ENCODE peak calls at places on chromosomes 12 and 14, in five cellular contexts. N, X, F, I and R are unnamed samples.

GRCh38 chr14:66099931-66100330 is 386.2 kb upstream of the CCDC196 start:
- DNase-seq in N (no peak), X (no peak), F (no peak), I (no peak), R (no peak)

GRCh38 chr12:2624543-2625266 is 170.1 kb upstream of the FKBP4 start:
- DNase-seq in N (no peak), X (peak), F (no peak), I (peak), R (no peak)

GRCh38 chr12:67630373-67631088 is 18.0 kb upstream of the DYRK2 start:
- DNase-seq in N (no peak), X (peak), F (no peak), I (no peak), R (no peak)

GRCh38 chr12:26936559-26937442 is 980 bp downstream of the INTS13 start:
- DNase-seq in N (no peak), X (no peak), F (no peak), I (no peak), R (no peak)

GRCh38 chr12:130435826-130436225 is 98.1 kb downstream of the PIWIL1 start:
- DNase-seq in N (no peak), X (peak), F (no peak), I (no peak), R (no peak)

GRCh38 chr12:29164477-29165163 is 15.5 kb downstream of the FAR2 start:
- DNase-seq in N (no peak), X (no peak), F (peak), I (no peak), R (peak)

GRCh38 chr12:57845478-57846284 is 848 bp downstream of the CTDSP2 start:
- DNase-seq in N (no peak), X (peak), F (no peak), I (peak), R (no peak)

GRCh38 chr14:89418452-89418851 is 1.4 kb upstream of the FOXN3 start:
- DNase-seq in N (no peak), X (no peak), F (no peak), I (no peak), R (no peak)

GRCh38 chr12:108701779-108702435 is 29.4 kb downstream of the CORO1C start:
- DNase-seq in N (no peak), X (no peak), F (no peak), I (no peak), R (no peak)

GRCh38 chr14:103641181-103641580 is 12.2 kb downstream of the KLC1 start:
- DNase-seq in N (no peak), X (no peak), F (peak), I (peak), R (no peak)

GRCh38 chr14:59268858-59269257 is 80.4 kb downstream of the DAAM1 start:
- DNase-seq in N (no peak), X (no peak), F (no peak), I (no peak), R (no peak)

GRCh38 chr14:102370305-102370809 is 7.6 kb downstream of the TECPR2 start:
- DNase-seq in N (no peak), X (no peak), F (no peak), I (no peak), R (no peak)

GRCh38 chr12:27119797-27120196 is 37.4 kb upstream of the C12orf71 start:
- DNase-seq in N (no peak), X (no peak), F (no peak), I (no peak), R (no peak)

GRCh38 chr14:76761198-76761848 is at the start of gene VASH1:
- DNase-seq in N (peak), X (peak), F (peak), I (peak), R (peak)

GRCh38 chr14:61716956-61717355 is 21.6 kb downstream of the HIF1A start:
- DNase-seq in N (no peak), X (no peak), F (no peak), I (no peak), R (no peak)

GRCh38 chr14:101495827-101496778 is 65.2 kb upstream of the DIO3 start:
- DNase-seq in N (no peak), X (no peak), F (no peak), I (no peak), R (no peak)

GRCh38 chr12:32471601-32472001 is 72.2 kb downstream of the FGD4 start:
- DNase-seq in N (no peak), X (no peak), F (no peak), I (no peak), R (no peak)

GRCh38 chr14:64860039-64860438 is 19.7 kb downstream of the SPTB start:
- DNase-seq in N (no peak), X (no peak), F (no peak), I (no peak), R (no peak)

GRCh38 chr12:53676715-53677611 is 1.1 kb upstream of the ATP5MC2 start:
- DNase-seq in N (no peak), X (peak), F (no peak), I (no peak), R (no peak)

GRCh38 chr14:65238456-65238855 is 136.1 kb upstream of the MAX start:
- DNase-seq in N (peak), X (no peak), F (peak), I (peak), R (no peak)

GRCh38 chr14:101075801-101076413 is 172.4 kb upstream of the RTL1 start:
- DNase-seq in N (no peak), X (no peak), F (no peak), I (no peak), R (no peak)

GRCh38 chr12:122226366-122227222 is 742 bp upstream of the DIABLO start:
- DNase-seq in N (no peak), X (peak), F (no peak), I (no peak), R (no peak)

GRCh38 chr14:87667661-87668060 is 325.3 kb downstream of the GALC start:
- DNase-seq in N (no peak), X (no peak), F (no peak), I (no peak), R (no peak)

GRCh38 chr14:37857774-37858266 is 262.4 kb downstream of the TTC6 start:
- DNase-seq in N (no peak), X (no peak), F (no peak), I (no peak), R (no peak)

GRCh38 chr12:46134852-46135251 is 134.0 kb downstream of the SLC38A1 start:
- DNase-seq in N (no peak), X (no peak), F (no peak), I (no peak), R (no peak)

GRCh38 chr12:46134205-46134811 is 134.5 kb downstream of the SLC38A1 start:
- DNase-seq in N (no peak), X (no peak), F (no peak), I (no peak), R (no peak)

GRCh38 chr12:46133751-46134150 is 135.1 kb downstream of the SLC38A1 start:
- DNase-seq in N (no peak), X (no peak), F (no peak), I (no peak), R (no peak)

GRCh38 chr12:46135750-46136149 is 133.1 kb downstream of the SLC38A1 start:
- DNase-seq in N (no peak), X (no peak), F (no peak), I (no peak), R (no peak)

GRCh38 chr12:46131729-46132128 is 137.1 kb downstream of the SLC38A1 start:
- DNase-seq in N (no peak), X (no peak), F (no peak), I (peak), R (no peak)
- TF ChIP-seq CTCF in N (no peak), X (no peak), F (peak), I (peak), R (no peak)

DNA sequence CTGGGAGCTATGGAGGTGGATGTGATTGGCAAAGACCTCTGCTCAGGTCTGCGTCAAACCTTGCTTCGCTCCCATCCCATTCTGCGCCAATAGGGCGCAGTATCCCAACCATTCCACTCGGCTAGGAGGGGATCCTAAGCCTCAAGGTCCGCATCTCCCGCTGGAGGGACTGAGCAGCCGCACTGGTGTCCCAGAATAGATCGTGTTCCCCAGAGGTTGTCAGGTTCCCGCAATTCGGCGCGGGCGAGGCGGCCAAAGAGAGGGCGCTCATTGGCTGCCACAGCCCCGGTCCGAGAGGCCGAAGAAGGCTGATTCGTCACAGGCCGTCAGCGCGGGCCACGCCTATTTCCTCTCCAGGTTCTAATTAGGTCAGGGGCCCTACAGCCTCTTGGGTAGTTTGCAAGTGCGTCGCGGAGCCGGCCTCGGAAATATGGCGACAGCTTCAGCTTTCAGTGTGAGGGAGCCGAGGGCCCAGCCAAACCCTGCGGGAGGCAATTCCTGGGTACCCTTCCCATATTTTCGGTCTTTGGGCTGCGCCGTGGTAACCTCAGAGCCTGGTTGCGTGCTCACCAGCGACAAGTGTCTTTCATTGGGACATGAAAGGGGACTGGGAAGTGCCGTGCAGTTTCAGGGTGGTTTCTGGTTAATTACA is 5.0 kb downstream of the OR10AD1 start:
- DNase-seq in N (peak), X (peak), F (peak), I (peak), R (peak)
- TF ChIP-seq CTCF in N (peak), X (no peak), F (peak), I (no peak), R (no peak)

DNA sequence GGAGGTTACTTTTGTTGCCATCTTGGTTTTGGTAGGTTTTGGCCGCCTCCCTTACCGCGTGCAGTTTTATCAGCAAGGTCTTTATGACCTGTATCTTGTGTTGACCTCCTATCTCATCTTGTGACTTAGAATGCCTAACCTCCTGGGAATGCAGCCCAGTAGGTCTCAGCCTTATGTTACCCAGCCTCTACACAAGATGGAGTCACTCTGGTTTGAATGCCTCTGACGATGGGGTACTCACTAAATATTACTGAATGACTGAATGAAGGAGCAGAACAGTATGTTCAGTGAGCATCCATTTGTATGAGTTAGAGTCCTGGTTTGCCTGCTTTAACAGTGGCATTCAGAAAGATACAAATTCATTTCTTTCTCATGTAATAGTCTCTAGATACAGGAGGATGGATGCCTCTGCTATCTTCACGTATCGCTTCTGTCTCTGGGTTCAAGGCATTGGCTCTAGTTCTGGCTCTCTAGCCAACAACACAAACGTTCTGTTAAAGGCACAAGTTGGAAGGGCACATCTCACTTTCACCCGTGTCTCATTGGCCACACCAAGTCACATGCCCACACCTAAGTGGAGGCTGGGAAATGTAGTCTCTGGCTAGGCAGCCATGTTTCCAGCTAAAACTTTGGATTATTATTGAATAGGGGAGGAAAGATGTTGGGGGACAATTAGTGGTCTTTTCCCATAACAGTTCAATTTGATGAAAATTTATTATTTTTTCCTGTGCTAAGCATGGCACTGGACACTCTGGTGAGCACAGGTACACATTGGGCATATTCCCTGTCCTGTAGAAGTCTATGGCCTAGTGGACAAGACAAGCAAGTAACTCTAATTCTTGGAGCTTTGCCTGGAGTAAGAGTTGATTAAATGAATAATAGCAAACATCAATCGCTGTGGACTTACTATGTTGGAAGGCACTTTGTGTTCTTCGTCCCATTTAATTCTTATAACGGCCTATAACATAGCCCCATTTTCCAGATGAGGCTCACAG is 75.2 kb upstream of the RPH3A start:
- DNase-seq in N (no peak), X (no peak), F (no peak), I (no peak), R (no peak)
- TF ChIP-seq CTCF in N (no peak), X (no peak), F (no peak), I (no peak), R (no peak)

GRCh38 chr12:119869720-119870119 is 7.4 kb downstream of the CIT start:
- DNase-seq in N (peak), X (peak), F (peak), I (peak), R (peak)
- TF ChIP-seq CTCF in N (peak), X (no peak), F (peak), I (peak), R (peak)

DNA sequence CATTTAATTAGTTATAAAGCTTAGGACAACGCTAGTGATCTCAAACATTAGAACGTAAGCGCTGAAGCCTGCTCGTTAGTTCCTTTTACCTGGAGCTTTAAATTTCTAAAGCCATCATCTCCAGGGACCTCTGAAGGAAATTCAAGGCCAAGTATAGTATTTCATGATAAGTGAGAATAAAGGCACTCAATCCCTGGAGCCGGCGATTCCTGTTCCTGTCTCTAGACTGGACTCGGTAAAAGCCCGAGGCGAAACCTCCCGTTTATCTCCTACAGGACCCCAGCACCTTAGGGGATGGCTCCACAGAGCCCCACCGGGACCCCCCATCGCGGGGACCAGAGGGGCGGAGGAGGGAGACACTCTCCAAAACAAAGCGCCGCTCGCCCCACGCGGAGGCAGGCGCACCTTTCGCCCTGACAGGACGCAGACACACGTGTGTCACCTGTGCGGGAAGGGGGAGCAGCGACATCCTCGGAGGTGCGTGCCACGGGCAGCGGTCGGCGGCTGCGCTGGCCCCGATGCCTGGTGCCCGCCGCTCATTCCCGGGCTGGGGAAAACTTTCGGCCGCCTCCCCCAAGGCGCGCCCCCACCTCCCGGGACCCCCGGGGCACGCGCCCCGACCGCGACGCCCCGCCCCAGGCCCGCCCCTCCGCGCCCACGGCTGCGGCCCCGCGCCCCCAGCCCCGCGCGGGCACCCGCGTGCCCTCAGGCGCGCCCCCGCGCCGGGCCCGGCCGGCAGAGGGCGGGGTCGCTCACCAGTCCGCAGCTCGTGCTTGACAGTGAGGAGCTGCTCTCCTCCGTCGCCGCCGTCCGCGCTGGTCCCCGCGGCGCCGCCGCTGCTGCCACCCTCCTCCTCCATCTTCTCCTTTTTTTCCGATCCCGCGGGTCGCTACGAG is 617 bp downstream of the RPS6KA5 start:
- DNase-seq in N (no peak), X (peak), F (no peak), I (peak), R (no peak)
- TF ChIP-seq CTCF in N (peak), X (peak), F (no peak), I (peak), R (no peak)

DNA sequence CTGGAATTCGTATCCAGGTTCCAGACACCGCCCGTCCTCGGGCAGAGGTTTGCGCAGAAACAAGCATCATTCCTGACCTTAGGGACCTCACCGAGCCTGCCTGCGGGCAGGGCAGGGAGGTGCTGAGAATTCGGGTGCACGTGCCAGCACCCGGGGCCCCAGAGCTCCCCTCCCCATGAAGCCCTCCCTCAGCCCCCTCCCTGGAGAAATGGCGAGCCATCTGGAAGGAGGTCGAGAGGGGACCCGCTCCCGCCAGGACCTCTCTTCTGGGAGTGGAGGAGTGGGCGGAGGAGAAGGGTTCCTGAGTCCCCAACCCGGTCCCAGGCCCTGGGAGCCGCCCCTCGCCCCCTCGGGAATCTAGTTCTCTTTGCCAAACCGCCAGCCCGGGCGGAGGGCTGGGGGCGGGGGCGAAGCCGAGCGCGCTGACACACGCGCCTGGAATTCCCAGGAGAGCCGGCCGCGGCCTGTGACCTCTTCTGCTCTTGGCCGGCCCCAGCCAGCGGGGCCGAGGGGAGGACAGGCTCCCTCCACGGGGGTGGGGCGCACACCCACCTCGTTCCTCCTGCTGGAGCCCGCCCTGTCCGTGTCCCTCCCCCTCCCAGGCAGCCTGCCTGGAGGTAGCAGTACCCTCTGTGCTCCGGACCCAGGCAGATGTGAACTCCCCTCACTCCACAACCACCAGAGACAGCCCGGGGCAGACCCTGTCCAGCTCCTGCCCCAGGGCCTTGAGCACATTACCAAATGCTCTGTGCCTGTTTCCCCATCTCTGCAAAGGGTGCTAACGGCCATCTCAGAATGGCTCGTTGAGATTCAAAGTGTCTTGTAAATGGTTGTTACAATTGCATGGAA is 23.0 kb upstream of the GPR132 start:
- DNase-seq in N (no peak), X (no peak), F (no peak), I (peak), R (no peak)
- TF ChIP-seq CTCF in N (no peak), X (no peak), F (no peak), I (no peak), R (no peak)

GRCh38 chr12:52670961-52671360 is 9.2 kb downstream of the KRT1 start:
- DNase-seq in N (no peak), X (no peak), F (no peak), I (no peak), R (no peak)

GRCh38 chr12:52667931-52668330 is 12.3 kb downstream of the KRT1 start:
- DNase-seq in N (no peak), X (no peak), F (no peak), I (no peak), R (no peak)

GRCh38 chr12:52670506-52670905 is 9.7 kb downstream of the KRT1 start:
- DNase-seq in N (no peak), X (no peak), F (no peak), I (no peak), R (no peak)

GRCh38 chr12:52669426-52669825 is 10.8 kb downstream of the KRT1 start:
- DNase-seq in N (no peak), X (no peak), F (no peak), I (no peak), R (no peak)

DNA sequence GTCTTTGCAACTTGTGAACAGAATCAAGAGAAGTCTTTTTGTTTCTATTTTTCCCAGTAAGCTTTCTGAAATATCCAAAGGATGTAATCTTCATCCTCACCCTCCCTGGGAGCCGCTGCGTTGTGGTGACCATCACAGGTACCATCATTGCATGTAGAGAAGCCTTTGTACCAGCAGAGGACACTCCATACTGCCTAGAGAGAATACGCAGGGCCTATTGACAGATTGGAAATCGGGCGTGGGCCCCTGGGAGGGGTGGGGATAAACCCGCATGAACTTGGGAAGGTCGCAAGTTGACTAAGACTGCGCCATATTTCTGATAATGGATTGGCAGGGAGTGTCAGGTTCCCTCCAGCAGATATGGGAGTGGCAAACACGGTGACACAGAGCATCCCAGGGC is 12.7 kb downstream of the KRT1 start:
- DNase-seq in N (no peak), X (no peak), F (no peak), I (no peak), R (no peak)
- TF ChIP-seq CTCF in N (peak), X (no peak), F (no peak), I (peak), R (peak)

GRCh38 chr12:84624601-84625000 is 288.0 kb downstream of the SLC6A15 start:
- DNase-seq in N (no peak), X (no peak), F (no peak), I (no peak), R (no peak)

GRCh38 chr12:84619053-84619452 is 293.5 kb downstream of the SLC6A15 start:
- DNase-seq in N (no peak), X (no peak), F (no peak), I (no peak), R (no peak)
- TF ChIP-seq CTCF in N (peak), X (no peak), F (peak), I (peak), R (peak)

GRCh38 chr14:41824441-41824840 is 217.8 kb downstream of the LRFN5 start:
- DNase-seq in N (no peak), X (no peak), F (no peak), I (no peak), R (no peak)
- TF ChIP-seq CTCF in N (peak), X (no peak), F (no peak), I (no peak), R (no peak)